ENCODE peak calls at places on chromosomes 5 and 9, in four cellular contexts. C is H9, Q is heart right ventricle, G is tibial nerve. O is an unnamed sample.
A peak's percentile ranks its signal among the peaks of the same experiment; 100 is the strongest.

GRCh38 chr5:33854733-33855151 is 37.0 kb downstream of the ADAMTS12 start:
- DNase-seq in C (no peak), Q (peak; percentile 7), G (no peak), O (no peak)

GRCh38 chr5:81337803-81338202 is 36.4 kb downstream of the ZCCHC9 start:
- DNase-seq in C (no peak), Q (no peak), G (no peak), O (no peak)

GRCh38 chr5:41843456-41844112 is 26.6 kb downstream of the OXCT1 start:
- DNase-seq in C (no peak), Q (peak; percentile 51), G (no peak), O (no peak)

GRCh38 chr5:91382530-91383026 is 539 bp downstream of the ARRDC3 start:
- DNase-seq in C (no peak), Q (peak; percentile 16), G (no peak), O (no peak)

GRCh38 chr5:30100929-30101328 is 1092.6 kb upstream of the CDH6 start:
- DNase-seq in C (no peak), Q (no peak), G (no peak), O (no peak)

GRCh38 chr5:68419637-68420452 is 204.3 kb downstream of the PIK3R1 start:
- DNase-seq in C (no peak), Q (no peak), G (no peak), O (no peak)

GRCh38 chr5:145847499-145848497 is 12.7 kb upstream of the PRELID2 start:
- DNase-seq in C (no peak), Q (no peak), G (no peak), O (no peak)

GRCh38 chr9:126695186-126696090 is 81.7 kb downstream of the LMX1B start:
- DNase-seq in C (peak; percentile 27), Q (no peak), G (no peak), O (no peak)

GRCh38 chr5:96816430-96816939 is 8.7 kb upstream of the ERAP1 start:
- DNase-seq in C (peak; percentile 37), Q (no peak), G (no peak), O (no peak)

GRCh38 chr9:34987160-34988040 is 2.1 kb upstream of the DNAJB5 start:
- DNase-seq in C (no peak), Q (no peak), G (no peak), O (no peak)

GRCh38 chr9:125700791-125701190 is 6.2 kb downstream of the MAPKAP1 start:
- DNase-seq in C (peak; percentile 66), Q (no peak), G (no peak), O (no peak)

GRCh38 chr5:149940941-149941644 is 3.5 kb downstream of the PDE6A start:
- DNase-seq in C (no peak), Q (no peak), G (no peak), O (no peak)

GRCh38 chr5:96565843-96566242 is 96.3 kb upstream of the CAST start:
- DNase-seq in C (no peak), Q (no peak), G (no peak), O (no peak)

GRCh38 chr5:159099049-159099760 is 511 bp downstream of the EBF1 start:
- DNase-seq in C (peak; percentile 36), Q (no peak), G (no peak), O (peak; percentile 29)

GRCh38 chr5:172370648-172371248 is 83.6 kb downstream of the SH3PXD2B start:
- DNase-seq in C (no peak), Q (no peak), G (peak; percentile 22), O (no peak)

GRCh38 chr5:5422819-5423515 is 490 bp downstream of the ICE1 start:
- DNase-seq in C (no peak), Q (no peak), G (no peak), O (no peak)

GRCh38 chr9:131641618-131642495 is 96.5 kb downstream of the PRRT1B start:
- DNase-seq in C (no peak), Q (no peak), G (no peak), O (no peak)

GRCh38 chr9:18493361-18494015 is 19.5 kb downstream of the ADAMTSL1 start:
- DNase-seq in C (no peak), Q (no peak), G (no peak), O (no peak)

GRCh38 chr5:130066644-130067043 is 162.4 kb downstream of the CHSY3 start:
- DNase-seq in C (no peak), Q (peak; percentile 17), G (no peak), O (peak; percentile 25)

GRCh38 chr5:90144625-90145327 is 264.8 kb downstream of the CETN3 start:
- DNase-seq in C (no peak), Q (no peak), G (no peak), O (no peak)

GRCh38 chr9:68530618-68531017 is 10.1 kb downstream of the TMEM252 start:
- DNase-seq in C (peak; percentile 67), Q (peak; percentile 89), G (no peak), O (peak; percentile 82)
- TF ChIP-seq CTCF in C (peak; percentile 31), Q (peak; percentile 59), G (no peak), O (no peak)

GRCh38 chr5:14851999-14852526 is 19.5 kb downstream of the ANKH start:
- DNase-seq in C (no peak), Q (no peak), G (no peak), O (no peak)
- H3K4me1 ChIP-seq in C (no peaks in the 10 kb centered on the region), Q (peaks cover 16% of the 10 kb centered on the region), G (peaks cover 18% of the 10 kb centered on the region), O (peaks cover 34% of the 10 kb centered on the region)

GRCh38 chr5:53211799-53212198 is 102.2 kb upstream of the MOCS2 start:
- DNase-seq in C (no peak), Q (no peak), G (no peak), O (no peak)
- TF ChIP-seq CTCF in C (no peak), Q (no peak), G (no peak), O (no peak)

DNA sequence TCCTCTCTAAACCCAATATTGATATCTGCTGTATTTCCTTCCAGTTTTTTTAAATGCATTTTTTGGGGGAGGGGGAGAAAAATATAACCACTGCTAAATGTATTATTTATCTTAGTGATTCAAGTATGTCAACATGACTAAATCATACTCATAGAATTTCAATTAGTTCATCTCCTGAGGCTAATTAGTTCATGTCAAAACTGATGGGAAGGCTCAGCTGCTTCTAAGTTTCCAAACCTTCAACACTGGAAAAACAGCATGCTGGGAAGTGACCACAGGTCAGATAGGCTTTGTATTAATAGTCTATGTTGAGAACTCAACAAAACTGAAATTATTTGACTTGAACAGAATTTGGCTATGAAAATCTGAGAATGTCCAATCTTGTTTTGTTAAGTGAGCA is 118.7 kb downstream of the TTLL11 start:
- DNase-seq in C (no peak), Q (no peak), G (no peak), O (no peak)
- H3K4me1 ChIP-seq in C (no peaks in the 10 kb centered on the region), Q (no peaks in the 10 kb centered on the region), G (no peaks in the 10 kb centered on the region), O (no peaks in the 10 kb centered on the region)

GRCh38 chr5:154191467-154192261 is 1.1 kb downstream of the GALNT10 start:
- DNase-seq in C (no peak), Q (no peak), G (no peak), O (peak; percentile 35)
- TF ChIP-seq CTCF in C (no peak), Q (no peak), G (no peak), O (peak; percentile 9)

GRCh38 chr9:36142510-36143161 is 6.1 kb downstream of the GLIPR2 start:
- DNase-seq in C (no peak), Q (no peak), G (no peak), O (no peak)
- H3K4me1 ChIP-seq in C (no peaks in the 10 kb centered on the region), Q (peaks cover 4% of the 10 kb centered on the region), G (peaks cover 48% of the 10 kb centered on the region), O (peaks cover 8% of the 10 kb centered on the region)

GRCh38 chr9:121297414-121297813 is 29.5 kb downstream of the GSN start:
- DNase-seq in C (no peak), Q (no peak), G (peak; percentile 11), O (no peak)
- TF ChIP-seq CTCF in C (no peak), Q (no peak), G (no peak), O (no peak)

GRCh38 chr5:88248094-88248493 is 20.6 kb downstream of the TMEM161B start:
- DNase-seq in C (no peak), Q (no peak), G (no peak), O (no peak)

GRCh38 chr5:88245241-88245892 is 23.3 kb downstream of the TMEM161B start:
- DNase-seq in C (no peak), Q (no peak), G (no peak), O (no peak)

GRCh38 chr5:88245893-88246244 is 22.8 kb downstream of the TMEM161B start:
- DNase-seq in C (no peak), Q (no peak), G (no peak), O (no peak)

GRCh38 chr5:88248743-88249540 is 19.7 kb downstream of the TMEM161B start:
- DNase-seq in C (no peak), Q (no peak), G (no peak), O (no peak)

GRCh38 chr5:88244686-88245085 is 24.0 kb downstream of the TMEM161B start:
- DNase-seq in C (no peak), Q (no peak), G (no peak), O (no peak)
- H3K4me1 ChIP-seq in C (peaks cover 16% of the 10 kb centered on the region), Q (no peaks in the 10 kb centered on the region), G (no peaks in the 10 kb centered on the region), O (no peaks in the 10 kb centered on the region)

GRCh38 chr5:105982526-105982925 is 1688.2 kb downstream of the EFNA5 start:
- DNase-seq in C (no peak), Q (no peak), G (no peak), O (no peak)

GRCh38 chr5:105977163-105977562 is 1693.6 kb downstream of the EFNA5 start:
- DNase-seq in C (no peak), Q (no peak), G (no peak), O (no peak)

GRCh38 chr5:105978011-105978410 is 1692.7 kb downstream of the EFNA5 start:
- DNase-seq in C (no peak), Q (no peak), G (no peak), O (no peak)
- TF ChIP-seq CTCF in C (no peak), Q (no peak), G (no peak), O (no peak)